ENCODE peak calls at places on chromosomes 7 and 10, in seven cellular contexts. H is prostate gland, J is K562, E is H1, F is upper lobe of left lung, U is esophagus muscularis mucosa, R is transverse colon. V is an unnamed sample. For H3K4me1, the result is how much of the 10 kb centered on the place peaks cover.

GRCh38 chr7:1689356-1689755 is 19.3 kb downstream of the ELFN1 start:
- DNase-seq in J (no peak), U (no peak), E (no peak), H (no peak), R (no peak), F (peak), V (peak)

GRCh38 chr10:69065406-69066361 is 22.2 kb upstream of the SRGN start:
- DNase-seq in F (no peak), E (no peak), H (no peak), U (no peak), J (no peak), R (no peak), V (no peak)

GRCh38 chr10:25747038-25747437 is 187.0 kb upstream of the MYO3A start:
- DNase-seq in E (no peak), F (no peak), J (no peak), H (no peak), R (no peak), U (no peak), V (no peak)

GRCh38 chr10:126373137-126373536 is 15.1 kb downstream of the ADAM12 start:
- DNase-seq in R (peak), H (no peak), F (no peak), E (no peak), U (no peak), J (no peak), V (no peak)

GRCh38 chr10:73878365-73878764 is 4.0 kb upstream of the CAMK2G start:
- DNase-seq in R (no peak), U (no peak), F (no peak), J (no peak), E (no peak), H (no peak), V (no peak)

GRCh38 chr7:12638851-12639467 is 48.5 kb upstream of the ARL4A start:
- DNase-seq in U (no peak), E (no peak), J (peak), F (no peak), R (no peak), H (no peak), V (no peak)

GRCh38 chr10:126468876-126469643 is 80.8 kb upstream of the ADAM12 start:
- DNase-seq in H (no peak), U (no peak), J (no peak), F (no peak), R (no peak), E (no peak), V (no peak)

GRCh38 chr10:71687077-71687476 is 32.5 kb downstream of the C10orf105 start:
- DNase-seq in R (no peak), J (no peak), E (no peak), U (no peak), F (no peak), H (no peak), V (no peak)

GRCh38 chr7:134085315-134085714 is 41.8 kb upstream of the LRGUK start:
- DNase-seq in R (no peak), F (no peak), J (no peak), U (no peak), H (no peak), E (no peak), V (no peak)

GRCh38 chr7:120841608-120842007 is 16.3 kb downstream of the TSPAN12 start:
- DNase-seq in J (no peak), R (no peak), U (no peak), E (no peak), H (no peak), F (no peak), V (no peak)

GRCh38 chr10:3746634-3747033 is 38.4 kb downstream of the KLF6 start:
- DNase-seq in R (no peak), E (no peak), J (no peak), U (peak), H (no peak), F (no peak), V (no peak)

DNA sequence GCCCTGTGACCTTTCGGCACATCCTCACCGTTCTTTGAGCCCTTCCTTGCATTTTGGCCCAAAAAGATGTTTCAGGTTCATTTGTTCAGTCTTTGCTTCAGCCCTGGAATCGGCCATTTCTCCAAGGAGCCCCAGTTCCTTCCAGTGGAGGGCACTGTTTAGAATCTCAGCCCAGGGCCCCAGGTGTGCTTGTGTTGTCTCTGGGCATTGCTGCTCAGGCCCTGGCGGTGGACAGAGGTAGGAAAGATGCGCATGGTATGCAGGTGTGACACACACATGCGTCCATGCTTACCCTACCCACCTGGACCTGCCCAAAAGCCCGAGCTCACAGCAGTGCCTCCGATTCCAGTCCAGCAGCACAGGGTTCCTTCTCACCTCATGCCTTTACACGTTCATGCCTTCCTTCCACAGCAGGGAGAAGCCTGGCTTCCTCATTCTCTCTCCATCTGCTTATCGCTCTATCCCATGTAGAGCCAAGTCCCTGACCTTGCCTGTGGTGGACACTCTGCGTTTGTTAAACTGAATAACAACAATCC is 70.6 kb downstream of the LHPP start:
- DNase-seq in J (peak), U (no peak), H (no peak), R (peak), E (peak), F (no peak), V (no peak)
- TF ChIP-seq CTCF in J (peak), U (peak), H (no peak), R (peak), E (peak), F (no peak), V (no peak)

GRCh38 chr10:21057436-21057835 is 160.3 kb upstream of the NEBL start:
- DNase-seq in E (no peak), H (no peak), U (no peak), F (no peak), J (no peak), R (no peak), V (no peak)

GRCh38 chr10:21053953-21054352 is 156.8 kb upstream of the NEBL start:
- DNase-seq in F (no peak), U (no peak), E (no peak), H (no peak), J (no peak), R (no peak), V (no peak)

GRCh38 chr10:21057989-21058388 is 160.9 kb upstream of the NEBL start:
- DNase-seq in U (no peak), E (no peak), H (no peak), F (no peak), R (no peak), J (no peak), V (no peak)

GRCh38 chr10:21055339-21056135 is 158.4 kb upstream of the NEBL start:
- DNase-seq in J (no peak), H (no peak), U (no peak), R (no peak), E (no peak), F (no peak), V (no peak)

GRCh38 chr10:21056461-21056860 is 159.3 kb upstream of the NEBL start:
- DNase-seq in J (no peak), F (no peak), H (no peak), R (no peak), E (no peak), U (no peak), V (no peak)
- H3K4me1 ChIP-seq in J (under half), F (under half), H (under half), R (under half), E (under half), U (under half), V (under half)

GRCh38 chr10:80136134-80136571 is 3.6 kb downstream of the PLAC9 start:
- DNase-seq in F (peak), J (no peak), H (no peak), E (no peak), U (no peak), R (no peak), V (peak)
- TF ChIP-seq POLR2AphosphoS5 in F (no peak), J (no peak), H (no peak), E (no peak), U (peak), R (no peak), V (no peak)

DNA sequence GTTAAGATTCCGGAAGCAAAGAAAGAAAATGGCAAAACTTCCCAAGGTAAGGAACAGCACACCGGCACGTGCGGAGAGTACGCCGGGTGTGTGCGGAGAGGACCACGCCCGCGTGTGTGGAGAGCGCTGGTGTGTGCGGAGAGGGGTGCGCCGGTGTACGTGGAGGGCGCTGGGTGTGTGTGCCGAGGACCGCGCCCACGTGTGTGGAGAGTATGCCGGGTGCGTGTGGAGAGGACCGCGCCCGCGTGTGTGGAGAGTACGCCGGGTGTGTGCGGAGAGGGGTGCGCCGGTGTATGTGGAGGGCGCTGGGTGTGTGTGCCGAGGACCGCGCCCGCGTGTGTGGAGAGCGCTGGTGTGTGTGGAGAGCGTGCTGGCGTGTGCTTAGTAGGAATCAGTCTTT is 48.6 kb upstream of the DPYSL4 start:
- DNase-seq in E (no peak), U (no peak), H (no peak), J (no peak), R (no peak), F (no peak), V (no peak)
- TF ChIP-seq CTCF in E (no peak), U (no peak), H (no peak), J (no peak), R (no peak), F (no peak), V (no peak)

DNA sequence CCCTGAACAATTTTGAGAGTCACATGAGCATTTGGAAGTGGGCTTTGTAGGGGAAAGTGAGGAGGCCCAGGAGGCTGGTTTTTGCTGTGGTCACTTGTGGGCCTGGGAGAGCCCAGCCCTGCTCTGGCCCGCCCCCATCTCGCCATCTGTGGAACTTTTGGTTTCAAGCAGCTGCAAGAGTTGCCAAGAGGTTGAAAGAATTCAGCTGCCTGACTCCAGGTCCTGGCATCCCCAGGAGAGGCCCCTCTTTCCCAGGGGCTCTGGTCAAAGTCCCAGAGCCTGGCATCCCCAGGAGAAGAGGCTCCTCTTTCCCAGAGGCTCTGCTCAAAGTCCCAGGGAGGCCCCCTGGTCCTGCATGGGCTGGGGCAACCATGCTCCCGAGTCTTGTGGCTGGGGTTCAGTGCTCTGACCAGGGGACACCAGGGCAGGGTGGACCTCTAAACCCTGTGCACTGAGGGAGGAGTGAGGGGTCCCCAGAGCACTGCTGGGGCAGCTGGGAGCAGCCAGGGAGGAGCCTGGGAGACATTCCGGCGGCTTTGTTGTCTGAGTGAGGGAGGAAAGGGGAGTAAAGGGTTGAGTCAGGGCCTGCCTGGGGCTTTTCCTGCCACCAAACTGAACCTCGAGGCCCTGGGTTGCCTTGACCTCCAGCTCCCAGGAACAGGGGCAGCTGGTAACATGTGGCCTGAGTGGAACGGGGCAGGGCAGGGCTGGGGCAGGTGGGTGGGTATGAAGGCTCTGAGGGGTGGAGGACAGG is 27.8 kb upstream of the CSGALNACT2 start:
- DNase-seq in R (peak), U (no peak), F (no peak), J (no peak), E (no peak), H (no peak), V (no peak)
- H3K4me1 ChIP-seq in R (under half), U (under half), F (under half), J (under half), E (under half), H (under half), V (under half)

DNA sequence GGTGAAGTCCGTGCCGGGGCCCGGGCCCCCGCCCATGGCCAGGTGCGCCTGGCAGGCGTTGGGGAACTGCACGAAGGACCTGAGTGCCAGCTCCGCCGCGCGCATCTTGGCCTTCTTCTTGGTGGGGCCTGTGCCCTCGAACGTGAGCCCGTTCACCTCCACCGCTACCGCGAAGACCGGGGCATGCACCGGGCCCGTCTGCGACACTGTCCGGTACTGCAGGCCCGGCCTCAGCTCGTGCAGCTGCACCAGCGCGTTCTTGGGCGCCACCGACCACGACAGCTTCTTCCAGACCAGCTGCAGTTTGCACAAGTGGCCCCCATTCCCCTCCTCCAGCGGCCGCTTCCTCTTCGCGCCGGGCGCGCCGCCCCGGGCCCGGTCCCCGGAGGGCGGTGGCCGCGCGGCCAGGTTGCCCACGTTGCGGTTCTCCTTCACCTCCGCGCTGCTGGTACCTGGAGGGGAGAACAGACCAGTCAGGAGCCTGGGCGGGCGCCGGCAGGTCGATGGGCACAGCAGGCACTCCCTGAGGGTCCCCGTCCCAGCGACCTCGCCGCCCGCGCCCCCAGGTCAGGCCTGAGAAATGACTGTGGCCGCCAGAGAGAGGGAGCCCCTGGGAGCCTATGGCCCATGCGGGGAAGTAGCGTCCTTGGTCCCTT is 307.4 kb downstream of the WDR37 start:
- DNase-seq in U (peak), E (no peak), R (no peak), F (no peak), H (no peak), J (no peak), V (no peak)
- TF ChIP-seq POLR2AphosphoS5 in U (no peak), E (no peak), R (no peak), F (no peak), H (no peak), J (no peak), V (no peak)

GRCh38 chr10:44858017-44858371 is 53.1 kb upstream of the TMEM72 start:
- DNase-seq in R (no peak), J (no peak), H (no peak), F (no peak), U (no peak), E (no peak), V (no peak)
- TF ChIP-seq CTCF in R (no peak), J (no peak), H (no peak), F (no peak), U (no peak), E (no peak), V (no peak)

GRCh38 chr7:104971290-104972071 is 42.5 kb upstream of the KMT2E start:
- DNase-seq in U (no peak), R (peak), F (peak), H (peak), J (no peak), E (no peak), V (peak)
- H3K4me1 ChIP-seq in U (half or more), R (under half), F (under half), H (under half), J (under half), E (under half), V (half or more)

GRCh38 chr10:34979938-34980337 is 110.2 kb downstream of the CUL2 start:
- DNase-seq in U (no peak), H (no peak), R (no peak), E (no peak), J (no peak), F (no peak), V (no peak)
- TF ChIP-seq POLR2AphosphoS5 in U (no peak), H (no peak), R (no peak), E (no peak), J (no peak), F (no peak), V (no peak)

GRCh38 chr7:127598318-127598717 is 4.8 kb downstream of the FSCN3 start:
- DNase-seq in U (no peak), F (no peak), E (no peak), H (no peak), R (no peak), J (peak), V (no peak)

DNA sequence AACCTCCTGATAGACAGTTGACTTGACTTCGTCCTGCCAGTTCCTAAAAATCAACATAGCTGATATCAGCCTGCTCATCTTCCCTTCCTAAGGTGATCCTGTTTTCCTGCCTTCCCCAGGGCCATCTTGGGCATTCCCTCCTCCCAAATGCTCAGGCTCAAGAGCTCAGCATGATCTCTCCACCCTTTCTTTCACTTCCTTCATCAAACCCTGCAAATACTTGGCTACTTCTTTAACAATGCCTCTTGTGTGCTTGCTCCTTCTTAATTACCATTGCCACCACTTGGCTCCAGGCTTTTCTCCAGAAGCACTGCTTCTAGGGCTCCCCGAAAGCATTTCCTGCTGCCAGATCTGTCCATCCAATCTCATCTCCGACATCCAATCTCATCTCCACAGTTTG is 7.3 kb downstream of the FSCN3 start:
- DNase-seq in U (no peak), J (no peak), H (no peak), E (no peak), F (no peak), R (no peak), V (no peak)
- TF ChIP-seq CTCF in U (no peak), J (no peak), H (no peak), E (no peak), F (no peak), R (no peak), V (no peak)

V was measured in stomach.